ENCODE peak calls at places on chromosome 7, in five cellular contexts. L is K562, O is HepG2, T is GM12892, U is H1. I is an unnamed sample.

GRCh38 chr7:93159490-93159889 is 11.3 kb upstream of the SAMD9L start:
- DNase-seq in L (no peak), O (no peak), T (no peak), U (no peak), I (no peak)

GRCh38 chr7:32023353-32023752 is 46.9 kb downstream of the PDE1C start:
- DNase-seq in L (no peak), O (no peak), T (no peak), U (no peak), I (no peak)

GRCh38 chr7:128309921-128310320 is 33.8 kb downstream of the RBM28 start:
- DNase-seq in L (no peak), O (no peak), T (no peak), U (no peak), I (no peak)

GRCh38 chr7:112990619-112991018 is 96.0 kb downstream of the GPR85 start:
- DNase-seq in L (no peak), O (no peak), T (no peak), U (no peak), I (no peak)

GRCh38 chr7:43244232-43244631 is 131.8 kb downstream of the HECW1 start:
- DNase-seq in L (no peak), O (no peak), T (no peak), U (no peak), I (no peak)

GRCh38 chr7:143518521-143518920 is 40.8 kb downstream of the TAS2R41 start:
- DNase-seq in L (no peak), O (no peak), T (no peak), U (no peak), I (no peak)

GRCh38 chr7:2022021-2022409 is 210.7 kb downstream of the MAD1L1 start:
- DNase-seq in L (no peak), O (no peak), T (no peak), U (no peak), I (no peak)

GRCh38 chr7:104272767-104273384 is 55.5 kb upstream of the LHFPL3 start:
- DNase-seq in L (peak), O (peak), T (no peak), U (no peak), I (no peak)

GRCh38 chr7:45417268-45417667 is 156.9 kb upstream of the ADCY1 start:
- DNase-seq in L (no peak), O (no peak), T (no peak), U (no peak), I (no peak)

GRCh38 chr7:35035511-35035921 is 1.8 kb downstream of the DPY19L1 start:
- DNase-seq in L (peak), O (peak), T (no peak), U (no peak), I (no peak)

GRCh38 chr7:31882187-31882586 is 188.0 kb downstream of the PDE1C start:
- DNase-seq in L (no peak), O (no peak), T (no peak), U (peak), I (no peak)

GRCh38 chr7:110017405-110017804 is 1073.5 kb upstream of the LRRN3 start:
- DNase-seq in L (no peak), O (no peak), T (no peak), U (no peak), I (no peak)

GRCh38 chr7:85186521-85187241 is at the start of gene SEMA3D:
- DNase-seq in L (peak), O (peak), T (peak), U (peak), I (peak)

GRCh38 chr7:55253188-55253587 is 111.9 kb upstream of the LANCL2 start:
- DNase-seq in L (no peak), O (no peak), T (no peak), U (no peak), I (no peak)

GRCh38 chr7:55252386-55252785 is 112.8 kb upstream of the LANCL2 start:
- DNase-seq in L (no peak), O (no peak), T (no peak), U (no peak), I (no peak)

GRCh38 chr7:55255501-55256445 is 109.4 kb upstream of the LANCL2 start:
- DNase-seq in L (peak), O (peak), T (peak), U (peak), I (peak)

GRCh38 chr7:55254596-55255500 is 110.3 kb upstream of the LANCL2 start:
- DNase-seq in L (peak), O (peak), T (peak), U (peak), I (peak)

GRCh38 chr7:55254242-55254595 is 110.9 kb upstream of the LANCL2 start:
- DNase-seq in L (no peak), O (no peak), T (no peak), U (no peak), I (peak)
- TF ChIP-seq TAF1 in L (no peak), O (no peak), T (no peak), U (no peak), I (no peak)

GRCh38 chr7:157686285-157686894 is 349.6 kb downstream of the DNAJB6 start:
- DNase-seq in L (no peak), O (no peak), T (no peak), U (no peak), I (no peak)
- TF ChIP-seq POLR2AphosphoS5 in L (no peak), O (no peak), T (no peak), U (no peak), I (no peak)

GRCh38 chr7:27205325-27206280 is 5.7 kb upstream of the HOXA13 start:
- DNase-seq in L (no peak), O (no peak), T (no peak), U (no peak), I (no peak)

GRCh38 chr7:27203964-27204594 is 4.2 kb upstream of the HOXA13 start:
- DNase-seq in L (no peak), O (no peak), T (no peak), U (no peak), I (no peak)

GRCh38 chr7:27203378-27203953 is 3.6 kb upstream of the HOXA13 start:
- DNase-seq in L (no peak), O (no peak), T (no peak), U (no peak), I (no peak)

GRCh38 chr7:27202741-27203134 is 2.8 kb upstream of the HOXA13 start:
- DNase-seq in L (no peak), O (no peak), T (no peak), U (no peak), I (no peak)

DNA sequence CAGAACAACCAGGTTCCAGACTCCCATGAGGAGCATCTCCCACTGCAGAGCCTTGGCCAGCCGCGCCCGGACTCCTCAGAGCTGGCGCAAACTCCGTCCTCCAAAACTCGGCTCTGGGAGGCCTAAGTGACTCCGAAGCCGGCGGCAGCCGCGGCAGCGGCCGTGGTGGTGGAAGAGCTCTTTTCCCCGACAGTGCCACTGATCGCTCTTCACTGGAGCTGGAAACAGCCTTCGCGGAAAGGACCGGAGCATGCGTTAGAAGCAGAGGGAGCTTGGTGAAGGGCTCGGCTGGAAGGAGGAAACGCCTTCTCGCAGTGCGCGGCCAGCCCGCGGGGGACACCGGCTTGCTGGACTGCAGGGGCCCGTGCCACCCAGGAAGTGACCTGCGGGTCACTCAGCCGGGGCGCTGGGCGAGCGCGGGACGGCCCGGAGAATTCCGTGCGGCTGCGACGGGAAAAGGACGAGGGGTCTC is 5.0 kb upstream of the HOXA13 start:
- DNase-seq in L (no peak), O (no peak), T (no peak), U (no peak), I (no peak)
- TF ChIP-seq TAF1 in L (no peak), O (no peak), T (no peak), U (no peak), I (no peak)

DNA sequence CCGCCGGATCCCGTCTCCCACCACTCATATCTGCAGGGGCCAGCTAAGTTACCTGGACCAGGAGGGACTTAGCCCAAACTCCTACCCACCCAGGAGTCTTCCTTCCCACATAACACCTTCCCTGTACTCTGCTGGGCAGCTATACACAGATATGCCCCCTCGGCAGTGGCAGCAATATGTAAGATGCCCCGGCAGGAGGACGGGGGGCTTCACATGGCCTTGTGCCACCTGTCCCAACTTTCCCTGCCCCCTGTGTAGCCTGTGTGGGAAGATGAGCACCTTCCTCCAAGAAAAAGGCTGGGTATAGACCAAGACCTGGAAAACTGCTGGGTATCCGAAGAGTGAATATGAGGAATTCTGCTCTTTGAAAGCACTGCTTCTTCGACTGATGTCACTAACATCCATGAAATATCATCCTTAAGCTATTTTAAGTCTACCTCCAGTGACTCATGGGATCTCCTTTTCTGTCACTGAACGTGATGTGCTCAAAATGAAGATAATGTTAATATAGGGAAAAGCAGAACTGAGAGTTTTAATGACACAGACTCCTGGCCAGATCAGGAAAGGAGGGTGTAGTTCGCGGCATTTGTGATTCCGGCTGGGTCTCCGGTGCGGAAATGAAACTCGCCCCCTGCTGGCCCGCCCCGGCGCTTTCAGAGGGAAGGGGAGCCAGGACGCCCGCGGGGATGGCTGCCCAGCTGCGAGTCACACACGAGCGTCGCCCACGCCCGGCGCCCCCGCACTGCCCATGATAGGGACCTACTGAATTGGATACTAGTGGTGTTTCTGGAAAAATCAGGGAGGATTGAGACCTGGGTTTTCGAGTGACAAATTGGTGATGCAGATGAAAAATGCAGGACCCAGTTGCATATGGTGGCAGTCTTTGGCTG is 256.9 kb upstream of the NFE2L3 start:
- DNase-seq in L (peak), O (no peak), T (peak), U (no peak), I (peak)
- TF ChIP-seq POLR2AphosphoS5 in L (no peak), O (no peak), T (no peak), U (no peak), I (no peak)

GRCh38 chr7:150799741-150800575 is at the start of gene TMEM176B:
- DNase-seq in L (no peak), O (no peak), T (peak), U (no peak), I (no peak)
- TF ChIP-seq TAF1 in L (no peak), O (no peak), T (no peak), U (no peak), I (no peak)

DNA sequence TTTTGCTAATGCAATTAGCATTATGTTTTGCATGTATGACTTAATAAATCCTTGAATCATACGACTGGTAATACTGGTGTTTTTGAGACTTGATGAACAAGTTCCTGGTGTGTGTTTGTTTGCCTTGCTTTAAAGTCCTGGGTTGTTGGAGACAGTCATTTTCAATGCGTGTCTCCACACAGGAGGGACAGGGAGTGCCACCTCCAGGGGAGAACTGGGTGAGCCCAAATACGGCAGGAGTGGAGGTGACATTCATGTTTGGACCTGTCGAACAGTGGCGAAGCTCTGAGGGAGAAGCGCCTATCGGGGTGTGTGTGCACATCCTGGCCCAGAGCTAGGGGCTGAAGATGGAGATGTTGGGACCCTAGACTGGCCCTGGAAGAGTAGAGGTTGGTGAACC is 43.8 kb downstream of the DAGLB start:
- DNase-seq in L (no peak), O (no peak), T (no peak), U (no peak), I (no peak)
- TF ChIP-seq POLR2AphosphoS5 in L (peak), O (no peak), T (peak), U (no peak), I (peak)

DNA sequence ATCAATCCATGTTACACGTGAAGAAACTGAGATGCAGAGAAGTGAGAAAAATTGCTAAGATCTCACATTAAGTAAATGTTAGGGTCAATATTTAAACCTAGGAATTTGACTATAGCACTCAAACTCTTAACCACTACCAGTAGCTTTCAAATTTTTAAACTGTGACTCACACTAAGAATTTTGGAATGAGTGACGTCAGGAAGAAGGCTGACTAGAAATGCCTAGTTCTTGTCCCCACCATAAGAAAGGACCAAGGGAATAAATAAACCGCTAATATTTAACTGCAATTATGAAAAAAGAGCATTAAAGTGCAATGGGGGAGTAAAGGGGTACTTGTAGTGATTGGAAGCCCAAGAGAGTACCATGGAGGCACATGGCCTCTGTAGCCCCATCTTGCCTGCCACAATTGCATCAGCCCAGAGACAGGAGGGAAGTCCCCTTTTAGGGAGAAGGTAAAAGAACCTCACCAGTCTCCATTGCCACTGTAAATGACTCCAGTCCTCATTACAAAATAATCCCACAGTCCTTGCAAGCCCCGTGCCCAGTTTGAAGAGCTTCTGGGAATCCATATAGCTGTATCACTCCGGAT is 3.5 kb upstream of the AKR1B1 start:
- DNase-seq in L (no peak), O (peak), T (no peak), U (no peak), I (no peak)
- TF ChIP-seq TAF1 in L (no peak), O (no peak), T (no peak), U (no peak), I (no peak)

GRCh38 chr7:152200395-152200794 is 174.9 kb downstream of the GALNT11 start:
- DNase-seq in L (no peak), O (no peak), T (no peak), U (no peak), I (no peak)
- TF ChIP-seq POLR2AphosphoS5 in L (no peak), O (no peak), T (no peak), U (no peak), I (no peak)

DNA sequence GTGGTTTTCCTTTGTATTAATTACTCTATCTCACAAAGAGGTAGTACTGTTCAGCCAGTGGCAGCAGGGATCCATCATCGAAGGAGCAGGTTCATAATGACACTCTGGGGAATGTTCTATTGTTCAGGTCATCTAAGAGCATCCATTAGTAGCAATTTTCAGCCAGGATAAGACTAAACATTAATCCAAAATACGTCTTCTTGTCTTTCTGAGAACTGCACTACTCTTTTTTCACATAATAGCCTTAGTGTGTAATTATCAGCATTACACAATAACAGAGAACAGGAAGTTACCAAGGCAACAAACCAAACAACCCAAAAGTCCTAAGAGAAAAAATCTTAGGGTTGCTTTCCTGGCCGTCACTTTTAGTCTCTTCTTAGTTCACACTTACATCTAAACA is 259.5 kb upstream of the VWC2 start:
- DNase-seq in L (no peak), O (no peak), T (no peak), U (no peak), I (no peak)
- TF ChIP-seq TAF1 in L (no peak), O (no peak), T (no peak), U (no peak), I (no peak)